ENCODE peak calls at places on chromosomes 11 and 22, in four cellular contexts. E, P, G and Z are unnamed samples.

GRCh38 chr11:126284829-126285228 is 1.9 kb downstream of the TIRAP start:
- DNase-seq in E (peak; percentile 72), P (no peak), G (no peak), Z (no peak)

GRCh38 chr11:86490582-86490981 is 115.9 kb downstream of the CCDC81 start:
- DNase-seq in E (no peak), P (no peak), G (no peak), Z (no peak)

GRCh38 chr11:2379471-2380174 is 2.5 kb downstream of the CD81 start:
- DNase-seq in E (no peak), P (peak; percentile 61), G (no peak), Z (no peak)

GRCh38 chr11:70871881-70872280 is 380.5 kb downstream of the SHANK2 start:
- DNase-seq in E (no peak), P (no peak), G (no peak), Z (no peak)

GRCh38 chr11:5891216-5891800 is 1.7 kb upstream of the OR52E5 start:
- DNase-seq in E (no peak), P (no peak), G (no peak), Z (no peak)

GRCh38 chr11:58637367-58637766 is 14.9 kb downstream of the CNTF start:
- DNase-seq in E (no peak), P (no peak), G (no peak), Z (no peak)

GRCh38 chr11:123544631-123545375 is 109.6 kb downstream of the SCN3B start:
- DNase-seq in E (no peak), P (no peak), G (no peak), Z (no peak)

GRCh38 chr11:119854521-119854920 is 125.5 kb upstream of the NECTIN1 start:
- DNase-seq in E (no peak), P (no peak), G (no peak), Z (no peak)

GRCh38 chr11:126416542-126417090 is 61.1 kb downstream of the ST3GAL4 start:
- DNase-seq in E (peak; percentile 92), P (peak; percentile 96), G (peak; percentile 63), Z (no peak)

GRCh38 chr11:77375114-77375513 is 73.6 kb upstream of the GDPD4 start:
- DNase-seq in E (no peak), P (no peak), G (no peak), Z (no peak)

GRCh38 chr22:40043086-40043485 is 48.3 kb downstream of the FAM83F start:
- DNase-seq in E (peak; percentile 66), P (no peak), G (no peak), Z (no peak)

GRCh38 chr11:86571273-86571948 is 101.0 kb downstream of the ME3 start:
- DNase-seq in E (no peak), P (no peak), G (peak; percentile 87), Z (peak; percentile 82)

GRCh38 chr11:78449866-78450265 is 32.2 kb upstream of the GAB2 start:
- DNase-seq in E (no peak), P (no peak), G (no peak), Z (no peak)

GRCh38 chr11:103420593-103420992 is 311.4 kb downstream of the DYNC2H1 start:
- DNase-seq in E (no peak), P (no peak), G (no peak), Z (no peak)

GRCh38 chr22:33811686-33812085 is 108.6 kb downstream of the LARGE1 start:
- DNase-seq in E (peak; percentile 83), P (no peak), G (no peak), Z (no peak)

GRCh38 chr11:95849087-95849825 is 59.0 kb downstream of the CEP57 start:
- DNase-seq in E (peak; percentile 63), P (no peak), G (peak; percentile 48), Z (peak; percentile 18)

DNA sequence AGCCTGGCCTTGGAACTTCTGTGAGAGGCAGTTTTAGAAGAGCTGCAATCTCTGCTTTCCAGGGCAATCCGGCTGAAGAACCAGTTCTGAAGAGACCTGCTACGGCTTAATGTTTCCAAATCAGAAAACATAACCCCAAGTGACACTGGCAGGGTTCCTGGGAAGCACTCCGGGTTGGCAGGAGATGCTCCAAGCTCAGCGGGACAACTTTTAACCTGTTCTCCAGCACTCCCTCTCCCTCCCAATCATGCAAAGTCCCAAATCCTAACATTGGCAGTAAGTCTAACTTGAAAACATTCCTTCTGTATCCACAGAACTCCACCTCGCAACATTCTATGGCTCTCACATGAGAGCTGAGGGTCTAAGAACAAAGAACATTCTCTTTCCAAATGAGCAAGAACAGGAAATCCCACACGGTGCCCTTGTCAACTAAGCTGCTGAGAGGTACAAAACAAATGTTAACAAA is 48.5 kb upstream of the MN1 start:
- DNase-seq in E (no peak), P (no peak), G (peak; percentile 42), Z (peak; percentile 27)
- H3K27ac ChIP-seq in E (peak overlapping the region; percentile 55), P (peak overlapping the region; percentile 31), G (peak overlapping the region; percentile 59), Z (peak overlapping the region; percentile 83)

GRCh38 chr11:16956538-16957153 is 57.6 kb downstream of the PLEKHA7 start:
- DNase-seq in E (no peak), P (no peak), G (no peak), Z (no peak)

GRCh38 chr11:16963316-16963876 is 50.8 kb downstream of the PLEKHA7 start:
- DNase-seq in E (no peak), P (no peak), G (no peak), Z (no peak)

GRCh38 chr11:16960250-16960649 is 54.0 kb downstream of the PLEKHA7 start:
- DNase-seq in E (peak; percentile 16), P (no peak), G (no peak), Z (no peak)

GRCh38 chr11:16958833-16959232 is 55.4 kb downstream of the PLEKHA7 start:
- DNase-seq in E (peak; percentile 26), P (no peak), G (no peak), Z (no peak)

DNA sequence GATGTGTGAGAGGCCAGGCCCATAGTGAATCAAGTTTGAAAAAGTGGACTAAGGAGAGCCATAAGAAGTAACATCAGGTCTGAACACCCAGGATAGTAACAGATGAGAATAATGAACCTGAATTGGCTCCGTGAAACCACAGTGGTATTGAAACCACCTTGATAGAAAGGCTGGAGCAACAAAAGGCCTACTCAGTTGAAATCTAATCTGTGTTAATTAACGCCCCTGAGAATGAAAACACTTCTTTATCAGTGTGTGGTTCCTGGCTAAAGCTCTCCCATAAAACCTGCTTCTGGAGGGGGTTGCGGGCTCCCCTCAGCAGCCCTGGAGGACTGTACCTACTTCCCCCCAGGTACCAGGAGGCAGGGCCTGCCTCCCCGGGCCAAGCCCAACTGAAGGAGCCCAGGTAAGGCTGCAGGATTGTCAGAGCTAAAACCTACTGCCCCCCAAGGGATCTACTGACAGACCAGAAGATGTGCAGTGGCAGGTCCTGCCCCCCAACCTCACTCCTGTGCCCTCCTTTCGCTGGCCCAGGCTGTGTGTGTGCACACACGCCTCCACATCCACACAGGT is 54.6 kb downstream of the PLEKHA7 start:
- DNase-seq in E (peak; percentile 28), P (no peak), G (no peak), Z (no peak)
- H3K27ac ChIP-seq in E (no peak overlapping the region), P (no peak overlapping the region), G (no peak overlapping the region), Z (no peak overlapping the region)

GRCh38 chr11:75160328-75160757 is 9.4 kb downstream of the SLCO2B1 start:
- DNase-seq in E (no peak), P (peak; percentile 39), G (no peak), Z (no peak)

GRCh38 chr11:75160880-75161279 is 10.0 kb downstream of the SLCO2B1 start:
- DNase-seq in E (no peak), P (no peak), G (no peak), Z (no peak)

GRCh38 chr11:75162954-75163353 is 12.0 kb downstream of the SLCO2B1 start:
- DNase-seq in E (no peak), P (no peak), G (no peak), Z (no peak)

GRCh38 chr11:75159081-75159953 is 8.4 kb downstream of the SLCO2B1 start:
- DNase-seq in E (no peak), P (peak; percentile 58), G (no peak), Z (no peak)

DNA sequence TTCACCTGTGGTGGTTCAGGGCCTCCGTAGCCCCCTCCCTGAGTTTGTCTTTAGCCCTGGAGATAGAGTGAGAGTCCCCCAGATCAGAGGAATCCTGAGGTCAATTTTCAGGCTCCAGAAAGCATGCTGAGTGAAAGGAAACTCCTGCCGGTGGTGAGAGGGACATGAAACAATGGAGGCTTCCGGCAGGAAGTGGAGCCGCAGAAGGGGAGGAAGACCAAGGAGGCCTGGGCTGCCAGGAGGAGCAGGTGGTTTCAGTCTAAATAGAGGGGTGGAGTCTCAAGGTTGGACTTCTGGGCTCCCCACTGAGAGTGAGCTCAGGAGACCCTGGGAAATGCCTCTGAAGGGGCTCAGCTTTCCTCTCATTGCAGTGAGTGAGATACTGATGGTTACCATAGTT is 10.6 kb downstream of the SLCO2B1 start:
- DNase-seq in E (no peak), P (peak; percentile 14), G (no peak), Z (no peak)
- H3K27ac ChIP-seq in E (peak overlapping the region; percentile 4), P (peak overlapping the region; percentile 65), G (no peak overlapping the region), Z (no peak overlapping the region)

GRCh38 chr22:47997052-47997568 is 1234.7 kb downstream of the TBC1D22A start:
- DNase-seq in E (no peak), P (no peak), G (no peak), Z (no peak)
- H3K27ac ChIP-seq in E (no peak overlapping the region), P (no peak overlapping the region), G (no peak overlapping the region), Z (no peak overlapping the region)

DNA sequence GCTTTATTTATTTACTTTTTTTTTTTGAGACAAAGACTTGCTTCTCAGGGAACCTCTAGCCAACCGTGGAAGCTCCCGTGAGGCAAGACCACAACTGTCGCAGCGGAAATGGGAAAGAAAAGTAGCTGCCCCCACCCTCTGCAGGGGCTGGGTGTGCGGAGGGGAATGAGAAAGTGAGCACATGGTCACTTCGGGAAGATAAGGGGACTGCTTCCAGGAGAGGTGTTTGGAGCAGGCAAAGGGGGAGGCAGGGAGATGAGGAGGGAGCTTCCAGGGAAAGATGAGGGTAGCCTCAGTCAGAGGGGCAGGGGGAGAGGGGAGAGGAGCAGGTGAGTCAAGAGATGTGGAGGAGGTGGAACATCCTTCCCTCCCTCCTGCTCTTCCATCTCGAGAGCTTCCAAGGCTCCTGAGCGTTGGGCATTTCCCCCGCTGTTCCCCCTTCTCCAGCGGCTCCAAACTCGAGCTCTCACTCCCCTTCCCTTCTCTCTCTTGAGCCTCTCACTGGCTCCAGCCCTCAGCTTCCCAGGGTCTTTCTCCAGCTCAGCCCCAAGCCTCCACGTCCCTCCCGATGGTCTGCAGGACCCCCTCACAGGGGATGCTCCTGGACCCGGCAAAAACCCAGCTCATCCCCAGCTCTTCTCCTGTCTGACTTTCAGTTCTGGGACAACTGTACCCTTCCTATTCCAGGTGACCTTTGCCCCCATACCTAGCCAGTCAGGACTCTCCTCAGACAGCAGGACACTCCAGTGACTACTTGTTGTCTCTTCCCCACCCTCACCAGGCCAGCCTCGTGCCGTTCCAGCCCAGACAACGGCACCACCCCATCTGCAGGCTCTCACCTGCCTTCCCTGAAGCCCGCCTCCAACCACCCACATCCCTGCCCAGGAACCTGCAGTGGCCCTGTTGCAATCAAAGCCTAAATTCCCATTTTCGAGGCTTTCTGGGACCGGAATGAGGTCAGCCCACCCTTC is 4.0 kb downstream of the IL2RB start:
- DNase-seq in E (no peak), P (peak; percentile 23), G (no peak), Z (no peak)
- H3K27ac ChIP-seq in E (no peak overlapping the region), P (no peak overlapping the region), G (no peak overlapping the region), Z (no peak overlapping the region)